ENCODE peak calls at places on chromosomes 12 and 14, in nine cellular contexts. One of them, this sample, is unnamed. For H3K36me3, the result is how much of the 10 kb centered on the place peaks cover.

GRCh38 chr12:119668315-119668651 is 350 bp downstream of the PRKAB1 start:
- DNase-seq in cardiac muscle cell: no peak
- DNase-seq in neuronal stem cell: no peak
- DNase-seq in tibial artery: no peak
- DNase-seq in endodermal cell: no peak
- DNase-seq in psoas muscle: no peak
- DNase-seq in sigmoid colon: no peak
- DNase-seq in HepG2: no peak
- DNase-seq in MM.1S: no peak
- DNase-seq in this sample: peak

GRCh38 chr12:108312885-108313203 is 26.3 kb downstream of the CMKLR1 start:
- DNase-seq in tibial artery: peak
- DNase-seq in psoas muscle: peak
- DNase-seq in sigmoid colon: peak
- DNase-seq in endodermal cell: no peak
- DNase-seq in cardiac muscle cell: peak
- DNase-seq in MM.1S: no peak
- DNase-seq in neuronal stem cell: no peak
- DNase-seq in HepG2: peak
- DNase-seq in this sample: no peak

GRCh38 chr14:34012978-34013713 is 62.3 kb upstream of the EGLN3 start:
- DNase-seq in endodermal cell: no peak
- DNase-seq in neuronal stem cell: no peak
- DNase-seq in psoas muscle: no peak
- DNase-seq in HepG2: no peak
- DNase-seq in tibial artery: no peak
- DNase-seq in sigmoid colon: no peak
- DNase-seq in cardiac muscle cell: no peak
- DNase-seq in MM.1S: no peak
- DNase-seq in this sample: no peak

GRCh38 chr12:69254046-69254445 is 14.7 kb downstream of the CPSF6 start:
- DNase-seq in cardiac muscle cell: peak
- DNase-seq in sigmoid colon: no peak
- DNase-seq in tibial artery: no peak
- DNase-seq in MM.1S: peak
- DNase-seq in neuronal stem cell: peak
- DNase-seq in endodermal cell: no peak
- DNase-seq in psoas muscle: no peak
- DNase-seq in HepG2: peak
- DNase-seq in this sample: peak

GRCh38 chr12:100656141-100656540 is 82.7 kb downstream of the GAS2L3 start:
- DNase-seq in HepG2: no peak
- DNase-seq in sigmoid colon: no peak
- DNase-seq in endodermal cell: no peak
- DNase-seq in psoas muscle: no peak
- DNase-seq in tibial artery: no peak
- DNase-seq in MM.1S: no peak
- DNase-seq in cardiac muscle cell: no peak
- DNase-seq in neuronal stem cell: no peak
- DNase-seq in this sample: no peak

GRCh38 chr12:51270067-51270846 is at the start of gene SMAGP:
- DNase-seq in tibial artery: no peak
- DNase-seq in MM.1S: peak
- DNase-seq in HepG2: peak
- DNase-seq in psoas muscle: peak
- DNase-seq in neuronal stem cell: peak
- DNase-seq in endodermal cell: peak
- DNase-seq in sigmoid colon: peak
- DNase-seq in cardiac muscle cell: peak
- DNase-seq in this sample: peak

GRCh38 chr14:24095196-24096068 is 1.3 kb downstream of the PCK2 start:
- DNase-seq in endodermal cell: peak
- DNase-seq in psoas muscle: peak
- DNase-seq in sigmoid colon: no peak
- DNase-seq in cardiac muscle cell: peak
- DNase-seq in neuronal stem cell: no peak
- DNase-seq in HepG2: peak
- DNase-seq in MM.1S: no peak
- DNase-seq in tibial artery: peak
- DNase-seq in this sample: peak

GRCh38 chr14:69694730-69695663 is 71.9 kb upstream of the SRSF5 start:
- DNase-seq in sigmoid colon: no peak
- DNase-seq in MM.1S: no peak
- DNase-seq in psoas muscle: no peak
- DNase-seq in endodermal cell: peak
- DNase-seq in HepG2: no peak
- DNase-seq in tibial artery: no peak
- DNase-seq in neuronal stem cell: no peak
- DNase-seq in cardiac muscle cell: peak
- DNase-seq in this sample: no peak

GRCh38 chr12:95385246-95385645 is 88.7 kb upstream of the METAP2 start:
- DNase-seq in neuronal stem cell: no peak
- DNase-seq in HepG2: no peak
- DNase-seq in endodermal cell: no peak
- DNase-seq in MM.1S: no peak
- DNase-seq in psoas muscle: peak
- DNase-seq in sigmoid colon: peak
- DNase-seq in tibial artery: peak
- DNase-seq in cardiac muscle cell: peak
- DNase-seq in this sample: no peak

GRCh38 chr14:61887628-61888027 is 125.4 kb downstream of the SNAPC1 start:
- DNase-seq in tibial artery: no peak
- DNase-seq in sigmoid colon: no peak
- DNase-seq in MM.1S: no peak
- DNase-seq in endodermal cell: no peak
- DNase-seq in HepG2: no peak
- DNase-seq in neuronal stem cell: no peak
- DNase-seq in psoas muscle: no peak
- DNase-seq in cardiac muscle cell: no peak
- DNase-seq in this sample: no peak

GRCh38 chr14:104388011-104388521 is 191.5 kb upstream of the C14orf180 start:
- DNase-seq in psoas muscle: no peak
- DNase-seq in neuronal stem cell: no peak
- DNase-seq in cardiac muscle cell: no peak
- DNase-seq in MM.1S: no peak
- DNase-seq in endodermal cell: peak
- DNase-seq in tibial artery: no peak
- DNase-seq in sigmoid colon: peak
- DNase-seq in HepG2: no peak
- DNase-seq in this sample: peak

GRCh38 chr12:19553177-19553576 is 113.9 kb downstream of the AEBP2 start:
- DNase-seq in endodermal cell: no peak
- DNase-seq in tibial artery: no peak
- DNase-seq in psoas muscle: no peak
- DNase-seq in sigmoid colon: no peak
- DNase-seq in cardiac muscle cell: no peak
- DNase-seq in HepG2: no peak
- DNase-seq in MM.1S: no peak
- DNase-seq in neuronal stem cell: no peak
- DNase-seq in this sample: no peak

GRCh38 chr12:11860026-11860425 is 210.6 kb downstream of the ETV6 start:
- DNase-seq in HepG2: no peak
- DNase-seq in tibial artery: no peak
- DNase-seq in MM.1S: no peak
- DNase-seq in sigmoid colon: no peak
- DNase-seq in endodermal cell: peak
- DNase-seq in psoas muscle: no peak
- DNase-seq in neuronal stem cell: no peak
- DNase-seq in cardiac muscle cell: no peak
- DNase-seq in this sample: peak

GRCh38 chr12:5506821-5507231 is 74.9 kb downstream of the NTF3 start:
- DNase-seq in MM.1S: no peak
- DNase-seq in cardiac muscle cell: no peak
- DNase-seq in HepG2: no peak
- DNase-seq in psoas muscle: no peak
- DNase-seq in sigmoid colon: no peak
- DNase-seq in neuronal stem cell: no peak
- DNase-seq in tibial artery: no peak
- DNase-seq in endodermal cell: peak
- DNase-seq in this sample: no peak

GRCh38 chr12:49895773-49896172 is 7.9 kb downstream of the FAIM2 start:
- DNase-seq in sigmoid colon: peak
- DNase-seq in cardiac muscle cell: no peak
- DNase-seq in endodermal cell: peak
- DNase-seq in psoas muscle: no peak
- DNase-seq in tibial artery: no peak
- DNase-seq in neuronal stem cell: no peak
- DNase-seq in HepG2: no peak
- DNase-seq in MM.1S: no peak
- DNase-seq in this sample: no peak

GRCh38 chr12:52629251-52630103 is 11.1 kb upstream of the KRT73 start:
- DNase-seq in psoas muscle: no peak
- DNase-seq in neuronal stem cell: no peak
- DNase-seq in endodermal cell: peak
- DNase-seq in HepG2: no peak
- DNase-seq in cardiac muscle cell: no peak
- DNase-seq in tibial artery: no peak
- DNase-seq in MM.1S: no peak
- DNase-seq in sigmoid colon: no peak
- DNase-seq in this sample: no peak

GRCh38 chr14:77120771-77121743 is 20.5 kb downstream of the ZDHHC22 start:
- DNase-seq in cardiac muscle cell: peak
- DNase-seq in psoas muscle: no peak
- DNase-seq in sigmoid colon: no peak
- DNase-seq in neuronal stem cell: no peak
- DNase-seq in HepG2: no peak
- DNase-seq in tibial artery: no peak
- DNase-seq in endodermal cell: peak
- DNase-seq in MM.1S: peak
- DNase-seq in this sample: no peak

GRCh38 chr14:105505101-105505500 is 14.1 kb downstream of the TEDC1 start:
- DNase-seq in tibial artery: peak
- DNase-seq in endodermal cell: no peak
- DNase-seq in cardiac muscle cell: no peak
- DNase-seq in psoas muscle: no peak
- DNase-seq in sigmoid colon: peak
- DNase-seq in MM.1S: no peak
- DNase-seq in neuronal stem cell: no peak
- DNase-seq in HepG2: no peak
- DNase-seq in this sample: no peak

GRCh38 chr12:66623455-66623854 is 55.4 kb downstream of the GRIP1 start:
- DNase-seq in neuronal stem cell: no peak
- DNase-seq in psoas muscle: no peak
- DNase-seq in MM.1S: no peak
- DNase-seq in tibial artery: no peak
- DNase-seq in HepG2: no peak
- DNase-seq in cardiac muscle cell: no peak
- DNase-seq in sigmoid colon: no peak
- DNase-seq in endodermal cell: no peak
- DNase-seq in this sample: no peak

GRCh38 chr12:118098911-118099671 is 4.7 kb downstream of the VSIG10 start:
- DNase-seq in tibial artery: no peak
- DNase-seq in neuronal stem cell: no peak
- DNase-seq in cardiac muscle cell: no peak
- DNase-seq in endodermal cell: peak
- DNase-seq in sigmoid colon: no peak
- DNase-seq in HepG2: no peak
- DNase-seq in psoas muscle: no peak
- DNase-seq in MM.1S: no peak
- DNase-seq in this sample: no peak

DNA sequence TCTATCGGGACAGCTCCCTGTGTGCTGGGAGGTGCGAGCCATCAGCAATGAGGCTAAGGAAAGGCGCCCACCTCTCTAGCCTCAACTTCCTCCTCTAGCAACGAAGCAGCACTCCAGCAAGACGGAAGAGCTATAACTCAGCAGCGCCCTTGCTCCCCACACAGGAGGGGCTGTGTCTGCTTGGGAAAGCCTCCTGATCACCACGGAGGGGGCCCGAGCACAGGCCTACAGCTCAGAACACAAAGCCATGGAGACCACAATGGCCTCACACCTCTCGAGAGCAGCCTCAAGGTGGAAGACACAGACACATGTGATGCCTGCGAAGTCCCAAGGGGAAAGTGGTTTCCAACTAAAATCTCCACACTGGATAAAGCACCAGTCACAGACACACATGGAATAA is 60.4 kb downstream of the CDC42BPB start:
- DNase-seq in endodermal cell: no peak
- DNase-seq in sigmoid colon: no peak
- DNase-seq in HepG2: no peak
- DNase-seq in cardiac muscle cell: no peak
- DNase-seq in tibial artery: no peak
- DNase-seq in psoas muscle: no peak
- DNase-seq in neuronal stem cell: no peak
- DNase-seq in MM.1S: no peak
- DNase-seq in this sample: no peak
- H3K36me3 ChIP-seq in endodermal cell: half or more
- H3K36me3 ChIP-seq in sigmoid colon: under half
- H3K36me3 ChIP-seq in HepG2: under half
- H3K36me3 ChIP-seq in cardiac muscle cell: under half
- H3K36me3 ChIP-seq in tibial artery: half or more
- H3K36me3 ChIP-seq in psoas muscle: under half
- H3K36me3 ChIP-seq in neuronal stem cell: under half
- H3K36me3 ChIP-seq in MM.1S: under half
- H3K36me3 ChIP-seq in this sample: under half

DNA sequence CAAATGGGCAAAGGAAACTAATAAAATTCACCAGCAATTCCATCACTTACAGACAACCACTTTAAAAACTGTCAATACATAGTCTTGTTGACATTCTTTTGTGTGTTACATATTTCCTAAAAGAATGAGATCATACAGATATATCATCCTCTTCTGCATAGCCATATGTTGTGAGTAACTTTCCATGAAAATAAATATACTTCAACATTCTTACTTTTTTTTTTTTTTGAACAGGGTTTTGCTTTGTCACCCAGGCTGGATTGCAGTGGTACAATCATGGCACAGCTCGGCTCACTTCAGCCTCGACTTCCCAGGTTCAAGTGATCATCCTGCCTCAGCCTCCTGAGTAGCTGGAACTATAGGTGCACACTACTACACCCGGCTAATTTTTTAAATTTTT is 20.9 kb downstream of the ZC2HC1C start:
- DNase-seq in neuronal stem cell: no peak
- DNase-seq in HepG2: no peak
- DNase-seq in tibial artery: no peak
- DNase-seq in psoas muscle: no peak
- DNase-seq in sigmoid colon: no peak
- DNase-seq in endodermal cell: no peak
- DNase-seq in cardiac muscle cell: no peak
- DNase-seq in MM.1S: no peak
- DNase-seq in this sample: no peak
- H3K36me3 ChIP-seq in neuronal stem cell: under half
- H3K36me3 ChIP-seq in HepG2: under half
- H3K36me3 ChIP-seq in tibial artery: half or more
- H3K36me3 ChIP-seq in psoas muscle: under half
- H3K36me3 ChIP-seq in sigmoid colon: under half
- H3K36me3 ChIP-seq in endodermal cell: half or more
- H3K36me3 ChIP-seq in cardiac muscle cell: half or more
- H3K36me3 ChIP-seq in MM.1S: under half
- H3K36me3 ChIP-seq in this sample: under half

GRCh38 chr12:124413915-124414314 is 119.0 kb downstream of the RFLNA start:
- DNase-seq in MM.1S: no peak
- DNase-seq in neuronal stem cell: no peak
- DNase-seq in HepG2: no peak
- DNase-seq in sigmoid colon: no peak
- DNase-seq in cardiac muscle cell: no peak
- DNase-seq in psoas muscle: no peak
- DNase-seq in tibial artery: no peak
- DNase-seq in endodermal cell: no peak
- DNase-seq in this sample: no peak
- H3K36me3 ChIP-seq in MM.1S: under half
- H3K36me3 ChIP-seq in neuronal stem cell: under half
- H3K36me3 ChIP-seq in HepG2: under half
- H3K36me3 ChIP-seq in sigmoid colon: under half
- H3K36me3 ChIP-seq in cardiac muscle cell: under half
- H3K36me3 ChIP-seq in psoas muscle: under half
- H3K36me3 ChIP-seq in tibial artery: under half
- H3K36me3 ChIP-seq in endodermal cell: under half
- H3K36me3 ChIP-seq in this sample: under half

GRCh38 chr12:132632521-132633228 is 14.1 kb downstream of the P2RX2 start:
- DNase-seq in endodermal cell: no peak
- DNase-seq in tibial artery: no peak
- DNase-seq in neuronal stem cell: no peak
- DNase-seq in cardiac muscle cell: no peak
- DNase-seq in psoas muscle: no peak
- DNase-seq in sigmoid colon: peak
- DNase-seq in HepG2: no peak
- DNase-seq in MM.1S: no peak
- DNase-seq in this sample: no peak
- H3K36me3 ChIP-seq in endodermal cell: half or more
- H3K36me3 ChIP-seq in tibial artery: half or more
- H3K36me3 ChIP-seq in neuronal stem cell: half or more
- H3K36me3 ChIP-seq in cardiac muscle cell: under half
- H3K36me3 ChIP-seq in psoas muscle: under half
- H3K36me3 ChIP-seq in sigmoid colon: under half
- H3K36me3 ChIP-seq in HepG2: half or more
- H3K36me3 ChIP-seq in MM.1S: under half
- H3K36me3 ChIP-seq in this sample: under half

This sample was measured in naive thymus-derived CD4-positive, alpha-beta T cell.